ENCODE peak calls at places on chromosomes 16 and 17, in six cellular contexts. One of them, this sample, is unnamed. For H3K4me1, the result is how much of the 10 kb centered on the place peaks cover.

GRCh38 chr16:74123826-74124225 is 172.8 kb upstream of the PSMD7 start:
- DNase-seq in CD8-positive, alpha-beta memory T cell: no peak
- DNase-seq in CD4-positive, CD25-positive, alpha-beta regulatory T cell: no peak
- DNase-seq in ovary: no peak
- DNase-seq in iPS DF 6.9: no peak
- DNase-seq in psoas muscle: no peak
- DNase-seq in this sample: no peak

GRCh38 chr17:78611636-78612035 is 34.4 kb upstream of the DNAH17 start:
- DNase-seq in CD8-positive, alpha-beta memory T cell: no peak
- DNase-seq in CD4-positive, CD25-positive, alpha-beta regulatory T cell: no peak
- DNase-seq in iPS DF 6.9: no peak
- DNase-seq in psoas muscle: no peak
- DNase-seq in ovary: no peak
- DNase-seq in this sample: no peak

GRCh38 chr16:79776243-79776884 is 175.8 kb upstream of the MAF start:
- DNase-seq in CD4-positive, CD25-positive, alpha-beta regulatory T cell: no peak
- DNase-seq in psoas muscle: peak
- DNase-seq in iPS DF 6.9: no peak
- DNase-seq in ovary: peak
- DNase-seq in CD8-positive, alpha-beta memory T cell: no peak
- DNase-seq in this sample: peak

GRCh38 chr16:35664091-35664693 is 2204.8 kb downstream of the TP53TG3F start:
- DNase-seq in ovary: no peak
- DNase-seq in iPS DF 6.9: no peak
- DNase-seq in CD4-positive, CD25-positive, alpha-beta regulatory T cell: no peak
- DNase-seq in CD8-positive, alpha-beta memory T cell: no peak
- DNase-seq in psoas muscle: no peak
- DNase-seq in this sample: no peak

GRCh38 chr17:60678118-60678444 is 430 bp downstream of the BCAS3 start:
- DNase-seq in psoas muscle: no peak
- DNase-seq in CD8-positive, alpha-beta memory T cell: no peak
- DNase-seq in iPS DF 6.9: no peak
- DNase-seq in CD4-positive, CD25-positive, alpha-beta regulatory T cell: no peak
- DNase-seq in ovary: no peak
- DNase-seq in this sample: no peak

GRCh38 chr16:72286936-72287620 is 115.1 kb upstream of the PMFBP1 start:
- DNase-seq in psoas muscle: no peak
- DNase-seq in iPS DF 6.9: no peak
- DNase-seq in CD4-positive, CD25-positive, alpha-beta regulatory T cell: no peak
- DNase-seq in CD8-positive, alpha-beta memory T cell: no peak
- DNase-seq in ovary: no peak
- DNase-seq in this sample: no peak

GRCh38 chr17:54439816-54440215 is 460.8 kb upstream of the TOM1L1 start:
- DNase-seq in iPS DF 6.9: no peak
- DNase-seq in psoas muscle: no peak
- DNase-seq in ovary: no peak
- DNase-seq in CD8-positive, alpha-beta memory T cell: no peak
- DNase-seq in CD4-positive, CD25-positive, alpha-beta regulatory T cell: no peak
- DNase-seq in this sample: peak

GRCh38 chr16:58464047-58464915 is 35.7 kb upstream of the NDRG4 start:
- DNase-seq in iPS DF 6.9: no peak
- DNase-seq in CD8-positive, alpha-beta memory T cell: no peak
- DNase-seq in psoas muscle: no peak
- DNase-seq in ovary: no peak
- DNase-seq in CD4-positive, CD25-positive, alpha-beta regulatory T cell: no peak
- DNase-seq in this sample: no peak

GRCh38 chr17:28723159-28723835 is 2.7 kb downstream of the TLCD1 start:
- DNase-seq in iPS DF 6.9: no peak
- DNase-seq in ovary: no peak
- DNase-seq in psoas muscle: no peak
- DNase-seq in CD4-positive, CD25-positive, alpha-beta regulatory T cell: no peak
- DNase-seq in CD8-positive, alpha-beta memory T cell: no peak
- DNase-seq in this sample: no peak

GRCh38 chr16:87554754-87555427 is 47.4 kb upstream of the JPH3 start:
- DNase-seq in CD4-positive, CD25-positive, alpha-beta regulatory T cell: no peak
- DNase-seq in psoas muscle: no peak
- DNase-seq in ovary: no peak
- DNase-seq in iPS DF 6.9: no peak
- DNase-seq in CD8-positive, alpha-beta memory T cell: no peak
- DNase-seq in this sample: no peak

GRCh38 chr16:64453643-64454042 is 668.2 kb downstream of the CDH11 start:
- DNase-seq in psoas muscle: no peak
- DNase-seq in iPS DF 6.9: no peak
- DNase-seq in CD8-positive, alpha-beta memory T cell: no peak
- DNase-seq in ovary: no peak
- DNase-seq in CD4-positive, CD25-positive, alpha-beta regulatory T cell: no peak
- DNase-seq in this sample: no peak

GRCh38 chr16:11476676-11477075 is 110.0 kb downstream of the LITAF start:
- DNase-seq in psoas muscle: no peak
- DNase-seq in ovary: no peak
- DNase-seq in CD8-positive, alpha-beta memory T cell: no peak
- DNase-seq in iPS DF 6.9: no peak
- DNase-seq in CD4-positive, CD25-positive, alpha-beta regulatory T cell: no peak
- DNase-seq in this sample: no peak

GRCh38 chr17:7222093-7222971 is 2.6 kb downstream of the ACADVL start:
- DNase-seq in iPS DF 6.9: no peak
- DNase-seq in ovary: no peak
- DNase-seq in CD8-positive, alpha-beta memory T cell: no peak
- DNase-seq in CD4-positive, CD25-positive, alpha-beta regulatory T cell: no peak
- DNase-seq in psoas muscle: peak
- DNase-seq in this sample: no peak

GRCh38 chr17:7697828-7698588 is 7.0 kb upstream of the EFNB3 start:
- DNase-seq in CD8-positive, alpha-beta memory T cell: no peak
- DNase-seq in psoas muscle: no peak
- DNase-seq in iPS DF 6.9: no peak
- DNase-seq in ovary: no peak
- DNase-seq in CD4-positive, CD25-positive, alpha-beta regulatory T cell: no peak
- DNase-seq in this sample: no peak

GRCh38 chr17:77424585-77425344 is 284.0 kb downstream of the SEC14L1 start:
- DNase-seq in CD4-positive, CD25-positive, alpha-beta regulatory T cell: no peak
- DNase-seq in iPS DF 6.9: no peak
- DNase-seq in psoas muscle: peak
- DNase-seq in CD8-positive, alpha-beta memory T cell: no peak
- DNase-seq in ovary: peak
- DNase-seq in this sample: peak

GRCh38 chr17:77425791-77426641 is 285.2 kb downstream of the SEC14L1 start:
- DNase-seq in psoas muscle: no peak
- DNase-seq in iPS DF 6.9: no peak
- DNase-seq in ovary: no peak
- DNase-seq in CD8-positive, alpha-beta memory T cell: no peak
- DNase-seq in CD4-positive, CD25-positive, alpha-beta regulatory T cell: no peak
- DNase-seq in this sample: no peak

GRCh38 chr17:77428020-77428781 is 287.4 kb downstream of the SEC14L1 start:
- DNase-seq in psoas muscle: no peak
- DNase-seq in ovary: no peak
- DNase-seq in CD8-positive, alpha-beta memory T cell: no peak
- DNase-seq in CD4-positive, CD25-positive, alpha-beta regulatory T cell: no peak
- DNase-seq in iPS DF 6.9: no peak
- DNase-seq in this sample: no peak

GRCh38 chr17:77427471-77427991 is 286.8 kb downstream of the SEC14L1 start:
- DNase-seq in psoas muscle: peak
- DNase-seq in CD8-positive, alpha-beta memory T cell: no peak
- DNase-seq in ovary: peak
- DNase-seq in CD4-positive, CD25-positive, alpha-beta regulatory T cell: no peak
- DNase-seq in iPS DF 6.9: no peak
- DNase-seq in this sample: peak

GRCh38 chr17:77426676-77427386 is 286.1 kb downstream of the SEC14L1 start:
- DNase-seq in CD8-positive, alpha-beta memory T cell: no peak
- DNase-seq in psoas muscle: no peak
- DNase-seq in iPS DF 6.9: no peak
- DNase-seq in CD4-positive, CD25-positive, alpha-beta regulatory T cell: no peak
- DNase-seq in ovary: no peak
- DNase-seq in this sample: no peak
- H3K4me1 ChIP-seq in CD8-positive, alpha-beta memory T cell: half or more
- H3K4me1 ChIP-seq in psoas muscle: half or more
- H3K4me1 ChIP-seq in iPS DF 6.9: under half
- H3K4me1 ChIP-seq in CD4-positive, CD25-positive, alpha-beta regulatory T cell: half or more
- H3K4me1 ChIP-seq in ovary: under half
- H3K4me1 ChIP-seq in this sample: half or more

DNA sequence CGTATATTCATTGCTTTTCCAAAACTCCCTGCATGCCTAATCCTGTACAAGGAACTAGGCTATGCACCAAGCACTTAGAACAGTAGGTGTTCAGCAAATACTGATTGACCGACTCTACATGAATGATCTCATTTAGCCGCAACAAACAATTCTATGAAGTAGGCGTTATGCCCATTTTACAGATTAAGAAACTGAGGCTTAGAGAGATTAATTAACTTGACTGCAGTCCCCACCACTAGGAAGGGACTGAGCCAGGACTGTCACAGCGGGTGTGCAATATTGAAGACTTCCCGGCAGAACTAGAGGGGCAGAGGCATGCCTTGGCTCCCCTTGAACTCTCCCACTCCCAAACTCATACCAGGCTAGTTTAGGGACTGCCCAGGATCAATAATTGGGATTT is 10.5 kb upstream of the N4BP1 start:
- DNase-seq in CD8-positive, alpha-beta memory T cell: no peak
- DNase-seq in ovary: no peak
- DNase-seq in iPS DF 6.9: no peak
- DNase-seq in CD4-positive, CD25-positive, alpha-beta regulatory T cell: no peak
- DNase-seq in psoas muscle: no peak
- DNase-seq in this sample: no peak
- H3K4me1 ChIP-seq in CD8-positive, alpha-beta memory T cell: under half
- H3K4me1 ChIP-seq in ovary: under half
- H3K4me1 ChIP-seq in iPS DF 6.9: under half
- H3K4me1 ChIP-seq in CD4-positive, CD25-positive, alpha-beta regulatory T cell: under half
- H3K4me1 ChIP-seq in psoas muscle: under half
- H3K4me1 ChIP-seq in this sample: under half

GRCh38 chr17:19747829-19748806 is at the start of gene ALDH3A1:
- DNase-seq in CD4-positive, CD25-positive, alpha-beta regulatory T cell: no peak
- DNase-seq in ovary: no peak
- DNase-seq in iPS DF 6.9: no peak
- DNase-seq in psoas muscle: no peak
- DNase-seq in CD8-positive, alpha-beta memory T cell: no peak
- DNase-seq in this sample: peak

GRCh38 chr17:19752216-19753048 is 4.3 kb upstream of the ALDH3A1 start:
- DNase-seq in ovary: peak
- DNase-seq in iPS DF 6.9: no peak
- DNase-seq in psoas muscle: peak
- DNase-seq in CD8-positive, alpha-beta memory T cell: no peak
- DNase-seq in CD4-positive, CD25-positive, alpha-beta regulatory T cell: no peak
- DNase-seq in this sample: no peak

GRCh38 chr17:19750835-19751234 is 2.7 kb upstream of the ALDH3A1 start:
- DNase-seq in CD4-positive, CD25-positive, alpha-beta regulatory T cell: no peak
- DNase-seq in iPS DF 6.9: no peak
- DNase-seq in psoas muscle: peak
- DNase-seq in ovary: peak
- DNase-seq in CD8-positive, alpha-beta memory T cell: no peak
- DNase-seq in this sample: no peak

GRCh38 chr17:19748807-19749193 is 702 bp upstream of the ALDH3A1 start:
- DNase-seq in CD8-positive, alpha-beta memory T cell: no peak
- DNase-seq in CD4-positive, CD25-positive, alpha-beta regulatory T cell: no peak
- DNase-seq in ovary: no peak
- DNase-seq in psoas muscle: no peak
- DNase-seq in iPS DF 6.9: no peak
- DNase-seq in this sample: no peak

GRCh38 chr17:19750020-19750572 is 2.0 kb upstream of the ALDH3A1 start:
- DNase-seq in iPS DF 6.9: no peak
- DNase-seq in psoas muscle: peak
- DNase-seq in CD8-positive, alpha-beta memory T cell: no peak
- DNase-seq in CD4-positive, CD25-positive, alpha-beta regulatory T cell: no peak
- DNase-seq in ovary: no peak
- DNase-seq in this sample: no peak
- H3K4me1 ChIP-seq in iPS DF 6.9: under half
- H3K4me1 ChIP-seq in psoas muscle: under half
- H3K4me1 ChIP-seq in CD8-positive, alpha-beta memory T cell: under half
- H3K4me1 ChIP-seq in CD4-positive, CD25-positive, alpha-beta regulatory T cell: under half
- H3K4me1 ChIP-seq in ovary: under half
- H3K4me1 ChIP-seq in this sample: under half

DNA sequence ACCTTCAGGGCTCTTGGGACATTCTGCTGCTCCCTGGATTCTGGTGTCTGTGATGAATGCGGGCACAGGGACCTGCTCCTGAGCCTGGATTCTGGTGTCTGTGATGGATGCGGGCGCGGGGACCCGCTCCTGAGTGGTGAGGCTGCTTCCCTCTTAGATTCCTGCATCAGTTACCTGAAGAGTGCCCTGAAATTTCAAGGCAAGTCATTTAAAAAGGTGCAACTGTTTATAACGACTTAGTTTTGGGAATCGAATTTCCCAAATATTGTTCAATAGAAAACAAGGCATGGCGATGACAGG is 7.0 kb downstream of the TMEM204 start:
- DNase-seq in iPS DF 6.9: no peak
- DNase-seq in ovary: no peak
- DNase-seq in CD8-positive, alpha-beta memory T cell: no peak
- DNase-seq in CD4-positive, CD25-positive, alpha-beta regulatory T cell: no peak
- DNase-seq in psoas muscle: no peak
- DNase-seq in this sample: no peak
- H3K4me1 ChIP-seq in iPS DF 6.9: under half
- H3K4me1 ChIP-seq in ovary: under half
- H3K4me1 ChIP-seq in CD8-positive, alpha-beta memory T cell: half or more
- H3K4me1 ChIP-seq in CD4-positive, CD25-positive, alpha-beta regulatory T cell: half or more
- H3K4me1 ChIP-seq in psoas muscle: under half
- H3K4me1 ChIP-seq in this sample: under half

DNA sequence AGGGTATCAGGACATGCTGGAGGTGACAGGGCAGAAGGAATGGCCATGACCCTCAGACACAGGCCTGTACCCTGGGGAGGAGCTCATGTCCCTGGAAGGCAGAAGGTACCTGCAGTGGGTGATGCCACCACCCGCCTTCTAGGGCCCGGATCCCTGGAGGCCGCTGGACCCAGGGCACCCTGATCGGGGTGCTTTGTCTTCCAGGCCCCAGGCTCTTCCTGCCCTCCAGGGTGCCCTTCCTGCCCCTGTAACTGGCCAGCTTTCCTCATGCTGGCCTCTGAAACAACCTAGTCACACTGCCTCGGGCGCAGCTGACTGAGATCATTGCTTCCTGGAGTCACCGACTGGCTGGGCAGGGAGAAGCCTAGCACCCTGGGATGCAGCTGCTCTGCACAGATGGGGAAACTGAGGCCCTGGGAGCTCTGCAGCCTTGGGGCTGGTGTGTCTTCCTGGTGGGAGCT is 5.8 kb downstream of the ADCY7 start:
- DNase-seq in psoas muscle: peak
- DNase-seq in CD8-positive, alpha-beta memory T cell: no peak
- DNase-seq in ovary: peak
- DNase-seq in CD4-positive, CD25-positive, alpha-beta regulatory T cell: no peak
- DNase-seq in iPS DF 6.9: no peak
- DNase-seq in this sample: no peak
- H3K4me1 ChIP-seq in psoas muscle: under half
- H3K4me1 ChIP-seq in CD8-positive, alpha-beta memory T cell: half or more
- H3K4me1 ChIP-seq in ovary: under half
- H3K4me1 ChIP-seq in CD4-positive, CD25-positive, alpha-beta regulatory T cell: half or more
- H3K4me1 ChIP-seq in iPS DF 6.9: under half
- H3K4me1 ChIP-seq in this sample: under half